ENCODE peak calls at places on chromosomes 5 and 9, in seven cellular contexts. T is lower lobe of right lung; J is dorsolateral prefrontal cortex; X is stomach; Q is cardiac muscle cell; N is transverse colon; K is CD8-positive, alpha-beta memory T cell. H is an unnamed sample.

GRCh38 chr9:123739387-123739786 is 190.5 kb downstream of the DENND1A start:
- DNase-seq in N (no peak), J (no peak), T (no peak), X (no peak), K (no peak), Q (no peak), H (no peak)

GRCh38 chr9:38362912-38363588 is 29.5 kb upstream of the ALDH1B1 start:
- DNase-seq in T (no peak), X (peak), Q (peak), N (peak), J (no peak), K (no peak), H (no peak)

GRCh38 chr5:72427488-72428437 is 79.4 kb downstream of the ZNF366 start:
- DNase-seq in Q (peak), T (no peak), X (no peak), K (no peak), N (no peak), J (no peak), H (no peak)

GRCh38 chr5:59038169-59039002 is 455.5 kb downstream of the RAB3C start:
- DNase-seq in T (no peak), X (no peak), K (peak), Q (no peak), N (no peak), J (no peak), H (no peak)

GRCh38 chr9:100111235-100111634 is 12.2 kb downstream of the INVS start:
- DNase-seq in N (peak), T (peak), J (peak), Q (peak), X (peak), K (no peak), H (no peak)

GRCh38 chr5:165201364-165202143 is 1696.1 kb downstream of the MAT2B start:
- DNase-seq in K (no peak), N (no peak), T (no peak), J (no peak), X (no peak), Q (no peak), H (no peak)

GRCh38 chr5:137833463-137833862 is 34.2 kb upstream of the MYOT start:
- DNase-seq in N (no peak), J (no peak), Q (no peak), X (no peak), T (no peak), K (no peak), H (no peak)

GRCh38 chr5:59732806-59733205 is 160.7 kb downstream of the PDE4D start:
- DNase-seq in K (no peak), Q (no peak), X (no peak), T (no peak), N (no peak), J (no peak), H (no peak)

GRCh38 chr5:118326496-118327045 is 661.8 kb downstream of the DTWD2 start:
- DNase-seq in X (no peak), N (no peak), K (no peak), J (no peak), Q (no peak), T (no peak), H (no peak)

GRCh38 chr5:132289097-132289496 is 5.1 kb upstream of the SLC22A4 start:
- DNase-seq in K (no peak), J (no peak), N (no peak), X (no peak), T (no peak), Q (no peak), H (no peak)

GRCh38 chr9:110526426-110526825 is 53.1 kb downstream of the SVEP1 start:
- DNase-seq in N (no peak), Q (no peak), J (no peak), K (no peak), T (no peak), X (no peak), H (no peak)

GRCh38 chr5:109690456-109691247 is 925 bp downstream of the MAN2A1 start:
- DNase-seq in J (peak), T (peak), N (peak), K (peak), Q (peak), X (peak), H (peak)

GRCh38 chr9:86836797-86837196 is 110.5 kb downstream of the GAS1 start:
- DNase-seq in K (no peak), Q (peak), N (no peak), J (no peak), T (no peak), X (no peak), H (no peak)

GRCh38 chr9:20307662-20308061 is 314.6 kb downstream of the MLLT3 start:
- DNase-seq in X (no peak), K (no peak), N (no peak), Q (no peak), T (no peak), J (no peak), H (no peak)

GRCh38 chr5:31638748-31639418 is at the start of gene PDZD2:
- DNase-seq in K (peak), X (peak), N (peak), Q (peak), J (peak), T (peak), H (peak)
- H3K27ac ChIP-seq in K (no peak), X (peak), N (no peak), Q (peak), J (peak), T (peak), H (peak)

GRCh38 chr5:95956900-95957293 is 4.8 kb downstream of the ELL2 start:
- DNase-seq in Q (no peak), X (no peak), T (no peak), N (no peak), K (no peak), J (no peak), H (no peak)
- H3K27ac ChIP-seq in Q (peak), X (peak), T (no peak), N (no peak), K (no peak), J (peak), H (no peak)

DNA sequence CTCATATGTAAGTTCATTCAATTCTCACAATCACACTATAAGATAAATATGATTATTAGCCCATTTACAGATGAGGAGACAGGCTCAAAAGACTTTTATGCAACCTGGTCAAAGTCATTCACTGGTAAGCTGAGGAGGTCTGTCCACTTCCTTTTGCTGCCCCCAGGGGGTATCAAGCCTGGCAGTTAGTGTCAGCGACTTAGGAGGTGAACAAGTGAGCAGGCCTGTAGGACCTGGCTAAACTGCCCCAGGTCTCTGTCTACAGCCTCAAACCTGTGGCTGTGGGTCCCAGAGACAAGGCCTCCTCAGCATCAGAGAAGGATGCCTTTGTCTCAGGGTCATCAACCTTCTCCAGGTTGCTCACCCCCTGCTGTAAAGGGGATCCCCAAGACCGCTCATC is 10.4 kb downstream of the TGFBI start:
- DNase-seq in T (no peak), X (no peak), K (no peak), J (no peak), N (no peak), Q (no peak), H (no peak)
- H3K27ac ChIP-seq in T (no peak), X (no peak), K (no peak), J (no peak), N (no peak), Q (no peak), H (no peak)

GRCh38 chr9:135737840-135738521 is 36.0 kb downstream of the KCNT1 start:
- DNase-seq in X (no peak), J (no peak), Q (no peak), N (no peak), T (no peak), K (no peak), H (no peak)

GRCh38 chr9:135734616-135735144 is 32.7 kb downstream of the KCNT1 start:
- DNase-seq in N (no peak), K (no peak), X (no peak), J (no peak), Q (no peak), T (no peak), H (no peak)

GRCh38 chr9:135736265-135736978 is 34.4 kb downstream of the KCNT1 start:
- DNase-seq in N (no peak), T (no peak), Q (no peak), J (no peak), X (no peak), K (no peak), H (peak)

GRCh38 chr9:135739271-135740220 is 37.6 kb downstream of the KCNT1 start:
- DNase-seq in J (no peak), X (no peak), K (no peak), T (no peak), N (no peak), Q (no peak), H (no peak)

DNA sequence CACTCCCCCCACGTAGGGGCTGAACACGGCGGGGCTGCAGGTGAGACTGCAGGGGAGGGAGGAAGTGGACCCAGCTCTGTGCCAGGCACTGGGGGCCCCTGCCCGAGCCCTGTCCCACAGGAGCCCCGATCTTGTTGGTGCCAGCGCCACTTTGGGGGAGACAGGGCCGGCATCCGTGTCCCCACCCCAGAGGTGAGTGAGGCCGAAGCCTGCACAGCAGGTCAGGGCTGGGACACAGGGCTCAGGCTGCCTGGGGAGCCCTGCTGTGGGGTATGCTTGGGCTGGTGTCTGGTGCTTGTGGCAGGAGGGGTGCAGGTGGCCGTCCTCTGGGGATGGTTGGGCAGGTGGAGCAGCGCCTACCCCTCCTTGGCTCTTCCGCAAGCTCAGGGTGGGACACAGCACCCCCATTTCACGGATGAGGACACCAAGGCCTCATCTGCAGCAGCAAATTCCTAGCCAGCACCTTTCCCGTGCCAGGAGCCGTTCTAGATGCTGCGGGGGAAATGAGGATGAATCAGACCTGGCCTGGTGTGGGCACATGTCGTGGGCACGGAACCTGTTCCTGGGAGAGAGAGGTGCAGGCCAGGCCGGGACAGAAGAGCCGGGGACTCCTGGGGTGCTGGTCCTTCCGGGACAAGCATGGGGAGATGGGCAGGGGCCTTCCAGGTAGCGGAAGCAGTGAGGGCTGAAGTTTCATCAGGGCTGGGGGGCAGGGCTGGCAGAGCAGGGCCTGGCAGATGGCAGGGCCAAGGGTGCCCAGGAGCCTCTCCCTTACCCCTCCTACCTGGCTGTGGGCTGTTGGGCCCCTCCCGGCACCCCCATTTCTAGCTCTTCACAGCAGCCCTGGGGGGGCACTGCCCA is 35.2 kb downstream of the KCNT1 start:
- DNase-seq in T (no peak), J (no peak), K (no peak), Q (no peak), N (no peak), X (no peak), H (no peak)
- H3K27ac ChIP-seq in T (no peak), J (no peak), K (no peak), Q (no peak), N (no peak), X (no peak), H (no peak)